ENCODE peak calls at places on chromosomes 3 and 15, in eight cellular contexts. One of them, this sample, is unnamed. For H3K27me3, the result is how much of the 10 kb centered on the place peaks cover.

GRCh38 chr15:94791516-94791915 is 560.2 kb downstream of the MCTP2 start:
- DNase-seq in mesendoderm: no peak
- DNase-seq in tibial artery: no peak
- DNase-seq in Panc1: no peak
- DNase-seq in cardiac muscle cell: no peak
- DNase-seq in CD4-positive, CD25-positive, alpha-beta regulatory T cell: no peak
- DNase-seq in CD8-positive, alpha-beta memory T cell: no peak
- DNase-seq in HepG2: no peak
- DNase-seq in this sample: no peak

GRCh38 chr15:38398134-38398533 is 55.8 kb upstream of the FAM98B start:
- DNase-seq in mesendoderm: peak
- DNase-seq in tibial artery: peak
- DNase-seq in Panc1: peak
- DNase-seq in cardiac muscle cell: peak
- DNase-seq in CD4-positive, CD25-positive, alpha-beta regulatory T cell: no peak
- DNase-seq in CD8-positive, alpha-beta memory T cell: no peak
- DNase-seq in HepG2: peak
- DNase-seq in this sample: no peak

GRCh38 chr3:42663581-42664442 is 10.3 kb downstream of the ZBTB47 start:
- DNase-seq in mesendoderm: no peak
- DNase-seq in tibial artery: peak
- DNase-seq in Panc1: no peak
- DNase-seq in cardiac muscle cell: no peak
- DNase-seq in CD4-positive, CD25-positive, alpha-beta regulatory T cell: no peak
- DNase-seq in CD8-positive, alpha-beta memory T cell: no peak
- DNase-seq in HepG2: no peak
- DNase-seq in this sample: no peak

GRCh38 chr3:187101184-187102072 is 37.9 kb downstream of the RPL39L start:
- DNase-seq in mesendoderm: peak
- DNase-seq in tibial artery: peak
- DNase-seq in Panc1: no peak
- DNase-seq in cardiac muscle cell: peak
- DNase-seq in CD4-positive, CD25-positive, alpha-beta regulatory T cell: peak
- DNase-seq in CD8-positive, alpha-beta memory T cell: peak
- DNase-seq in HepG2: peak
- DNase-seq in this sample: peak

GRCh38 chr3:9280477-9281219 is 31.2 kb upstream of the SRGAP3 start:
- DNase-seq in mesendoderm: peak
- DNase-seq in tibial artery: no peak
- DNase-seq in Panc1: no peak
- DNase-seq in cardiac muscle cell: peak
- DNase-seq in CD4-positive, CD25-positive, alpha-beta regulatory T cell: no peak
- DNase-seq in CD8-positive, alpha-beta memory T cell: no peak
- DNase-seq in HepG2: no peak
- DNase-seq in this sample: no peak

GRCh38 chr15:89864958-89865739 is 28.6 kb downstream of the AP3S2 start:
- DNase-seq in mesendoderm: no peak
- DNase-seq in tibial artery: no peak
- DNase-seq in Panc1: no peak
- DNase-seq in cardiac muscle cell: no peak
- DNase-seq in CD4-positive, CD25-positive, alpha-beta regulatory T cell: no peak
- DNase-seq in CD8-positive, alpha-beta memory T cell: no peak
- DNase-seq in HepG2: no peak
- DNase-seq in this sample: no peak

GRCh38 chr15:90188914-90189748 is 12.0 kb upstream of the SEMA4B start:
- DNase-seq in mesendoderm: no peak
- DNase-seq in tibial artery: no peak
- DNase-seq in Panc1: no peak
- DNase-seq in cardiac muscle cell: peak
- DNase-seq in CD4-positive, CD25-positive, alpha-beta regulatory T cell: no peak
- DNase-seq in CD8-positive, alpha-beta memory T cell: no peak
- DNase-seq in HepG2: no peak
- DNase-seq in this sample: no peak

GRCh38 chr3:24981309-24981708 is 446.8 kb upstream of the RARB start:
- DNase-seq in mesendoderm: no peak
- DNase-seq in tibial artery: no peak
- DNase-seq in Panc1: no peak
- DNase-seq in cardiac muscle cell: no peak
- DNase-seq in CD4-positive, CD25-positive, alpha-beta regulatory T cell: no peak
- DNase-seq in CD8-positive, alpha-beta memory T cell: no peak
- DNase-seq in HepG2: no peak
- DNase-seq in this sample: no peak

GRCh38 chr3:44685128-44685800 is 27.2 kb upstream of the ZNF502 start:
- DNase-seq in mesendoderm: peak
- DNase-seq in tibial artery: peak
- DNase-seq in Panc1: no peak
- DNase-seq in cardiac muscle cell: peak
- DNase-seq in CD4-positive, CD25-positive, alpha-beta regulatory T cell: peak
- DNase-seq in CD8-positive, alpha-beta memory T cell: peak
- DNase-seq in HepG2: no peak
- DNase-seq in this sample: peak

DNA sequence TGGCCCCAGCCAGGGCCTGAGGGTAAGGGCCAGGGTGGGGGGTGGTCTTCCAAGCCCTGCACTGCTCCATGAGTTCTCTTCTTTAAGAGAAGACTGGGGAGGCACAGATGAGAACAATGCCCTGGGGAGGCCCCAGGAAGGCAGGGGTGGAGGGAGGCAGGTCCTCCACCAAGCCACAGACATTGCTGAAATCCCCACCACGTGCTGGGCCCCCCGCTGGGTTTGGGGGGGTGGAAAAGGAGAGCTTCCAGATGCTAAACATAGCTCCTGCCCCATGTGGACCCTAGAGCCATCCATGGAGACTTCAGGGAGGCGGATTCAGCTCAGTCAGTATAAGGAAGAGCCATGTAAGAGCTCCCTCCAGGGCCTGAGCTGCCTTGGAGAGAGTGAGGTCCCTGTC is 157.8 kb upstream of the LINGO1 start:
- DNase-seq in mesendoderm: no peak
- DNase-seq in tibial artery: no peak
- DNase-seq in Panc1: no peak
- DNase-seq in cardiac muscle cell: no peak
- DNase-seq in CD4-positive, CD25-positive, alpha-beta regulatory T cell: no peak
- DNase-seq in CD8-positive, alpha-beta memory T cell: no peak
- DNase-seq in HepG2: no peak
- DNase-seq in this sample: no peak
- H3K27me3 ChIP-seq in mesendoderm: under half
- H3K27me3 ChIP-seq in tibial artery: under half
- H3K27me3 ChIP-seq in Panc1: under half
- H3K27me3 ChIP-seq in cardiac muscle cell: under half
- H3K27me3 ChIP-seq in CD4-positive, CD25-positive, alpha-beta regulatory T cell: under half
- H3K27me3 ChIP-seq in CD8-positive, alpha-beta memory T cell: under half
- H3K27me3 ChIP-seq in HepG2: under half
- H3K27me3 ChIP-seq in this sample: under half

GRCh38 chr15:66844041-66844746 is 142.2 kb downstream of the SMAD6 start:
- DNase-seq in mesendoderm: peak
- DNase-seq in tibial artery: peak
- DNase-seq in Panc1: no peak
- DNase-seq in cardiac muscle cell: no peak
- DNase-seq in CD4-positive, CD25-positive, alpha-beta regulatory T cell: no peak
- DNase-seq in CD8-positive, alpha-beta memory T cell: no peak
- DNase-seq in HepG2: no peak
- DNase-seq in this sample: no peak

GRCh38 chr15:66842710-66843441 is 140.8 kb downstream of the SMAD6 start:
- DNase-seq in mesendoderm: peak
- DNase-seq in tibial artery: peak
- DNase-seq in Panc1: no peak
- DNase-seq in cardiac muscle cell: peak
- DNase-seq in CD4-positive, CD25-positive, alpha-beta regulatory T cell: no peak
- DNase-seq in CD8-positive, alpha-beta memory T cell: no peak
- DNase-seq in HepG2: peak
- DNase-seq in this sample: no peak

GRCh38 chr15:66841953-66842681 is 140.1 kb downstream of the SMAD6 start:
- DNase-seq in mesendoderm: peak
- DNase-seq in tibial artery: peak
- DNase-seq in Panc1: no peak
- DNase-seq in cardiac muscle cell: peak
- DNase-seq in CD4-positive, CD25-positive, alpha-beta regulatory T cell: no peak
- DNase-seq in CD8-positive, alpha-beta memory T cell: no peak
- DNase-seq in HepG2: peak
- DNase-seq in this sample: peak

GRCh38 chr15:66844747-66845145 is 142.7 kb downstream of the SMAD6 start:
- DNase-seq in mesendoderm: no peak
- DNase-seq in tibial artery: peak
- DNase-seq in Panc1: no peak
- DNase-seq in cardiac muscle cell: no peak
- DNase-seq in CD4-positive, CD25-positive, alpha-beta regulatory T cell: no peak
- DNase-seq in CD8-positive, alpha-beta memory T cell: no peak
- DNase-seq in HepG2: no peak
- DNase-seq in this sample: no peak

DNA sequence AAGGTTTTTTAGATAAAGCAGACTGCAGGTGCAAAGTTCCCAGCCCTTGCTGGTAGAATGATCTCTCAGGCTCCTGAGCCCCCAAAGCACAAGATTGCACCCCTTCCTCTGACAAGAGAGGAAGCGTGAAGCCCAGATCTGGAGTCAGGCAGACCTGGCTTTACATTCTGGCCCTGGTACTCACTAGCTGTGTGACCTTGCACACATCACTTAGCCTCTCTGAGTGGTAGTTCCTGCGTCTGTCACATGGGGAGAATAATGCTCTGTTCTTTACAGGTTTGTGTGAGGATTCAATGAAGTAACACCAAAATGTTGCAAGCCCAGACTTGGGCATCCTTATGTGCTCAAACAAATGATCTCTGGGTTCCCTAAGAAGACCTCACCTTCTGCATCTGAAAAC is 141.5 kb downstream of the SMAD6 start:
- DNase-seq in mesendoderm: peak
- DNase-seq in tibial artery: no peak
- DNase-seq in Panc1: no peak
- DNase-seq in cardiac muscle cell: no peak
- DNase-seq in CD4-positive, CD25-positive, alpha-beta regulatory T cell: no peak
- DNase-seq in CD8-positive, alpha-beta memory T cell: no peak
- DNase-seq in HepG2: no peak
- DNase-seq in this sample: no peak
- H3K27ac ChIP-seq in mesendoderm: peak
- H3K27ac ChIP-seq in tibial artery: peak
- H3K27ac ChIP-seq in Panc1: peak
- H3K27ac ChIP-seq in cardiac muscle cell: peak
- H3K27ac ChIP-seq in CD4-positive, CD25-positive, alpha-beta regulatory T cell: no peak
- H3K27ac ChIP-seq in CD8-positive, alpha-beta memory T cell: no peak
- H3K27ac ChIP-seq in HepG2: no peak
- H3K27ac ChIP-seq in this sample: no peak

DNA sequence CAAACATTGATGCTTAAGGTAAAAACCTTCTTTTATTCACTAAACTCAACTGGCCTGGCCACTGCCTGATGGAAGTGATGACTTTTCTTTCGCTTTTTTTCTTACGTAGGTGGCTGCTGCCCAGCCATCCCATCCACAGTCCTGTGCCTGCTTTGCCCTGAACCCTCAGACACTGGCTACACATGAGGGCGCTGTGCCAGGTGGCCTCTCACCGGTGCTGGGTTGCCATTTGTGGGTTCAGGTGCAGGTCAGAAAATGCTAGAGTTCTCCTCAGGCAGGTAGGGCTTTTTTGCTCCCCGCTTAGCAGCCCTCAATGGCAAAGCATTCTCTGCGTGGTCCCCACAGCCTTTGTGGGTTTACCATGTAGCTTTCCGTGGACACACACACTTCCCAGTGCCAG is 88.3 kb upstream of the PRR23E start:
- DNase-seq in mesendoderm: no peak
- DNase-seq in tibial artery: peak
- DNase-seq in Panc1: no peak
- DNase-seq in cardiac muscle cell: no peak
- DNase-seq in CD4-positive, CD25-positive, alpha-beta regulatory T cell: no peak
- DNase-seq in CD8-positive, alpha-beta memory T cell: no peak
- DNase-seq in HepG2: no peak
- DNase-seq in this sample: no peak
- H3K27me3 ChIP-seq in mesendoderm: under half
- H3K27me3 ChIP-seq in tibial artery: under half
- H3K27me3 ChIP-seq in Panc1: under half
- H3K27me3 ChIP-seq in cardiac muscle cell: under half
- H3K27me3 ChIP-seq in CD4-positive, CD25-positive, alpha-beta regulatory T cell: under half
- H3K27me3 ChIP-seq in CD8-positive, alpha-beta memory T cell: under half
- H3K27me3 ChIP-seq in HepG2: half or more
- H3K27me3 ChIP-seq in this sample: under half

DNA sequence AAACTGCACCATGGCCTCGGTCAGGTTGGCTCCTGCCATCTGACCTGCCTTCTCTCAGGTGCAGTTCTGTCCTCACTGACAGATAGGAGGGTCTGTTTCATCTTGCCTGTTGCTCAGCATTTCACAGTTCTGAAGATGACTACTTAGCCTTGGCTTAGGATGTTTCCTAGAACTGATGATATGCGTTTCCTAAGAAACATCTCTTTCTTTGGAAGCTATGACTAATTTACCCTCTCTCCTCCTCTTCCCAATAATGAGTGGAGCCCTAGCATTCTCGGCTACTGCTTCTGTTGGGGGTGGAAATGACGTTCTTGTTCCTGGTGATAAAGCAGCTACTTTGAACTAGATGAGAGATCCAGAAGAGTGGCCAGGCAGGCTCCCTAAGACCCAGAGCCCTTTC is 27.3 kb downstream of the DUOX1 start:
- DNase-seq in mesendoderm: no peak
- DNase-seq in tibial artery: no peak
- DNase-seq in Panc1: no peak
- DNase-seq in cardiac muscle cell: peak
- DNase-seq in CD4-positive, CD25-positive, alpha-beta regulatory T cell: no peak
- DNase-seq in CD8-positive, alpha-beta memory T cell: no peak
- DNase-seq in HepG2: no peak
- DNase-seq in this sample: no peak
- H3K27ac ChIP-seq in mesendoderm: no peak
- H3K27ac ChIP-seq in tibial artery: no peak
- H3K27ac ChIP-seq in Panc1: no peak
- H3K27ac ChIP-seq in cardiac muscle cell: no peak
- H3K27ac ChIP-seq in CD4-positive, CD25-positive, alpha-beta regulatory T cell: no peak
- H3K27ac ChIP-seq in CD8-positive, alpha-beta memory T cell: no peak
- H3K27ac ChIP-seq in HepG2: no peak
- H3K27ac ChIP-seq in this sample: no peak

GRCh38 chr3:194970066-194970465 is 284.4 kb downstream of the FAM43A start:
- DNase-seq in mesendoderm: no peak
- DNase-seq in tibial artery: no peak
- DNase-seq in Panc1: no peak
- DNase-seq in cardiac muscle cell: no peak
- DNase-seq in CD4-positive, CD25-positive, alpha-beta regulatory T cell: no peak
- DNase-seq in CD8-positive, alpha-beta memory T cell: no peak
- DNase-seq in HepG2: no peak
- DNase-seq in this sample: no peak
- H3K27me3 ChIP-seq in mesendoderm: under half
- H3K27me3 ChIP-seq in tibial artery: under half
- H3K27me3 ChIP-seq in Panc1: under half
- H3K27me3 ChIP-seq in cardiac muscle cell: under half
- H3K27me3 ChIP-seq in CD4-positive, CD25-positive, alpha-beta regulatory T cell: under half
- H3K27me3 ChIP-seq in CD8-positive, alpha-beta memory T cell: under half
- H3K27me3 ChIP-seq in HepG2: under half
- H3K27me3 ChIP-seq in this sample: under half

GRCh38 chr15:78453447-78453846 is 15.4 kb downstream of the IREB2 start:
- DNase-seq in mesendoderm: no peak
- DNase-seq in tibial artery: no peak
- DNase-seq in Panc1: no peak
- DNase-seq in cardiac muscle cell: no peak
- DNase-seq in CD4-positive, CD25-positive, alpha-beta regulatory T cell: no peak
- DNase-seq in CD8-positive, alpha-beta memory T cell: no peak
- DNase-seq in HepG2: no peak
- DNase-seq in this sample: no peak
- H3K27ac ChIP-seq in mesendoderm: no peak
- H3K27ac ChIP-seq in tibial artery: no peak
- H3K27ac ChIP-seq in Panc1: peak
- H3K27ac ChIP-seq in cardiac muscle cell: no peak
- H3K27ac ChIP-seq in CD4-positive, CD25-positive, alpha-beta regulatory T cell: no peak
- H3K27ac ChIP-seq in CD8-positive, alpha-beta memory T cell: no peak
- H3K27ac ChIP-seq in HepG2: no peak
- H3K27ac ChIP-seq in this sample: no peak

GRCh38 chr3:196739671-196740475 is at the start of gene PAK2:
- DNase-seq in mesendoderm: peak
- DNase-seq in tibial artery: peak
- DNase-seq in Panc1: peak
- DNase-seq in cardiac muscle cell: peak
- DNase-seq in CD4-positive, CD25-positive, alpha-beta regulatory T cell: peak
- DNase-seq in CD8-positive, alpha-beta memory T cell: peak
- DNase-seq in HepG2: peak
- DNase-seq in this sample: peak
- H3K27me3 ChIP-seq in mesendoderm: under half
- H3K27me3 ChIP-seq in tibial artery: under half
- H3K27me3 ChIP-seq in Panc1: under half
- H3K27me3 ChIP-seq in cardiac muscle cell: under half
- H3K27me3 ChIP-seq in CD4-positive, CD25-positive, alpha-beta regulatory T cell: under half
- H3K27me3 ChIP-seq in CD8-positive, alpha-beta memory T cell: under half
- H3K27me3 ChIP-seq in HepG2: under half
- H3K27me3 ChIP-seq in this sample: under half